ENCODE peak calls at places on chromosomes 16 and 17, in five cellular contexts. One of them, this sample, is unnamed.
A peak's percentile ranks its signal among the peaks of the same experiment; 100 is the strongest.

GRCh38 chr17:77837917-77838316 is 120.6 kb upstream of the TNRC6C start:
- DNase-seq in uterus: no peak
- DNase-seq in aorta: peak; percentile 39
- DNase-seq in IMR-90: no peak
- DNase-seq in psoas muscle: no peak
- DNase-seq in this sample: no peak

GRCh38 chr16:86018487-86018886 is 119.5 kb downstream of the IRF8 start:
- DNase-seq in IMR-90: peak; percentile 45
- DNase-seq in aorta: peak; percentile 65
- DNase-seq in psoas muscle: no peak
- DNase-seq in uterus: no peak
- DNase-seq in this sample: peak; percentile 46

GRCh38 chr17:71438631-71439146 is 682.1 kb upstream of the SOX9 start:
- DNase-seq in uterus: no peak
- DNase-seq in psoas muscle: no peak
- DNase-seq in aorta: no peak
- DNase-seq in IMR-90: peak; percentile 98
- DNase-seq in this sample: peak; percentile 47

GRCh38 chr17:62968445-62968923 is 2.4 kb downstream of the TANC2 start:
- DNase-seq in uterus: peak; percentile 40
- DNase-seq in aorta: no peak
- DNase-seq in psoas muscle: no peak
- DNase-seq in IMR-90: peak; percentile 94
- DNase-seq in this sample: no peak

GRCh38 chr17:47703191-47703591 is 9.2 kb downstream of the TBKBP1 start:
- DNase-seq in aorta: peak; percentile 71
- DNase-seq in IMR-90: no peak
- DNase-seq in uterus: no peak
- DNase-seq in psoas muscle: no peak
- DNase-seq in this sample: no peak

GRCh38 chr16:9874233-9874632 is 308.0 kb downstream of the GRIN2A start:
- DNase-seq in aorta: no peak
- DNase-seq in IMR-90: no peak
- DNase-seq in uterus: no peak
- DNase-seq in psoas muscle: no peak
- DNase-seq in this sample: no peak

GRCh38 chr17:77737442-77738265 is 220.8 kb upstream of the TNRC6C start:
- DNase-seq in IMR-90: no peak
- DNase-seq in psoas muscle: no peak
- DNase-seq in aorta: no peak
- DNase-seq in uterus: no peak
- DNase-seq in this sample: peak; percentile 60

GRCh38 chr17:50057521-50057991 is 1.6 kb downstream of the ITGA3 start:
- DNase-seq in IMR-90: no peak
- DNase-seq in uterus: peak; percentile 44
- DNase-seq in psoas muscle: no peak
- DNase-seq in aorta: no peak
- DNase-seq in this sample: no peak

GRCh38 chr17:596763-597644 is 117.6 kb downstream of the VPS53 start:
- DNase-seq in psoas muscle: no peak
- DNase-seq in uterus: no peak
- DNase-seq in IMR-90: peak; percentile 90
- DNase-seq in aorta: no peak
- DNase-seq in this sample: no peak

GRCh38 chr17:17605747-17606083 is 14.2 kb upstream of the PEMT start:
- DNase-seq in uterus: no peak
- DNase-seq in IMR-90: peak; percentile 58
- DNase-seq in aorta: no peak
- DNase-seq in psoas muscle: no peak
- DNase-seq in this sample: no peak

GRCh38 chr16:24253192-24253591 is 2.9 kb upstream of the CACNG3 start:
- DNase-seq in uterus: no peak
- DNase-seq in psoas muscle: no peak
- DNase-seq in IMR-90: peak; percentile 38
- DNase-seq in aorta: no peak
- DNase-seq in this sample: peak; percentile 23

GRCh38 chr17:48642059-48642842 is 16.1 kb upstream of the HOXB9 start:
- DNase-seq in aorta: peak; percentile 79
- DNase-seq in IMR-90: no peak
- DNase-seq in uterus: no peak
- DNase-seq in psoas muscle: no peak
- DNase-seq in this sample: no peak

GRCh38 chr17:79023886-79024771 is at the start of gene C1QTNF1:
- DNase-seq in IMR-90: peak; percentile 38
- DNase-seq in aorta: peak; percentile 89
- DNase-seq in psoas muscle: peak; percentile 77
- DNase-seq in uterus: no peak
- DNase-seq in this sample: peak; percentile 89

GRCh38 chr16:1379863-1380174 is 28.1 kb downstream of the GNPTG start:
- DNase-seq in aorta: no peak
- DNase-seq in IMR-90: no peak
- DNase-seq in uterus: no peak
- DNase-seq in psoas muscle: no peak
- DNase-seq in this sample: no peak

GRCh38 chr17:14903810-14904209 is 361.3 kb downstream of the PMP22 start:
- DNase-seq in psoas muscle: no peak
- DNase-seq in IMR-90: peak; percentile 54
- DNase-seq in aorta: no peak
- DNase-seq in uterus: no peak
- DNase-seq in this sample: no peak

GRCh38 chr17:68383443-68384321 is 73.6 kb downstream of the WIPI1 start:
- DNase-seq in aorta: no peak
- DNase-seq in uterus: peak; percentile 74
- DNase-seq in IMR-90: peak; percentile 94
- DNase-seq in psoas muscle: no peak
- DNase-seq in this sample: peak; percentile 46

GRCh38 chr17:71809537-71809936 is 311.3 kb upstream of the SOX9 start:
- DNase-seq in aorta: no peak
- DNase-seq in psoas muscle: no peak
- DNase-seq in uterus: no peak
- DNase-seq in IMR-90: no peak
- DNase-seq in this sample: no peak

GRCh38 chr16:66472961-66473610 is 46.0 kb downstream of the BEAN1 start:
- DNase-seq in psoas muscle: no peak
- DNase-seq in aorta: peak; percentile 41
- DNase-seq in IMR-90: no peak
- DNase-seq in uterus: no peak
- DNase-seq in this sample: no peak

GRCh38 chr17:8176197-8176940 is at the start of gene TMEM107:
- DNase-seq in psoas muscle: peak; percentile 90
- DNase-seq in IMR-90: peak; percentile 72
- DNase-seq in aorta: peak; percentile 96
- DNase-seq in uterus: peak; percentile 84
- DNase-seq in this sample: peak; percentile 95

GRCh38 chr16:50265260-50265659 is 1.1 kb upstream of the ADCY7 start:
- DNase-seq in aorta: peak; percentile 69
- DNase-seq in uterus: no peak
- DNase-seq in IMR-90: peak; percentile 12
- DNase-seq in psoas muscle: peak; percentile 48
- DNase-seq in this sample: no peak

GRCh38 chr16:28494141-28494851 is at the start of gene APOBR:
- DNase-seq in psoas muscle: no peak
- DNase-seq in uterus: no peak
- DNase-seq in IMR-90: no peak
- DNase-seq in aorta: no peak
- DNase-seq in this sample: peak; percentile 83

GRCh38 chr16:2022723-2023097 is 3.1 kb downstream of the NPW start:
- DNase-seq in IMR-90: peak; percentile 26
- DNase-seq in aorta: no peak
- DNase-seq in uterus: no peak
- DNase-seq in psoas muscle: no peak
- DNase-seq in this sample: no peak

GRCh38 chr17:66585472-66585871 is 249.4 kb upstream of the CACNG5 start:
- DNase-seq in psoas muscle: no peak
- DNase-seq in aorta: no peak
- DNase-seq in IMR-90: no peak
- DNase-seq in uterus: no peak
- DNase-seq in this sample: no peak

GRCh38 chr17:17886747-17887146 is 50.0 kb upstream of the SREBF1 start:
- DNase-seq in aorta: no peak
- DNase-seq in IMR-90: no peak
- DNase-seq in psoas muscle: peak; percentile 61
- DNase-seq in uterus: peak; percentile 41
- DNase-seq in this sample: no peak

GRCh38 chr16:3058173-3059030 is 7.0 kb upstream of the IL32 start:
- DNase-seq in uterus: peak; percentile 41
- DNase-seq in IMR-90: no peak
- DNase-seq in psoas muscle: no peak
- DNase-seq in aorta: no peak
- DNase-seq in this sample: peak; percentile 91

GRCh38 chr16:84503751-84504395 is 586 bp downstream of the MEAK7 start:
- DNase-seq in uterus: peak; percentile 41
- DNase-seq in IMR-90: peak; percentile 55
- DNase-seq in psoas muscle: peak; percentile 48
- DNase-seq in aorta: peak; percentile 34
- DNase-seq in this sample: no peak

GRCh38 chr17:13114601-13115024 is 96.8 kb upstream of the ELAC2 start:
- DNase-seq in psoas muscle: no peak
- DNase-seq in IMR-90: peak; percentile 28
- DNase-seq in uterus: no peak
- DNase-seq in aorta: peak; percentile 75
- DNase-seq in this sample: peak; percentile 28

GRCh38 chr17:42702446-42702845 is 20.1 kb downstream of the CNTNAP1 start:
- DNase-seq in IMR-90: no peak
- DNase-seq in psoas muscle: no peak
- DNase-seq in aorta: no peak
- DNase-seq in uterus: no peak
- DNase-seq in this sample: no peak
- H3K4me3 ChIP-seq in IMR-90: no peak overlapping the region
- H3K4me3 ChIP-seq in psoas muscle: no peak overlapping the region
- H3K4me3 ChIP-seq in aorta: no peak overlapping the region
- H3K4me3 ChIP-seq in uterus: no peak overlapping the region
- H3K4me3 ChIP-seq in this sample: no peak overlapping the region

DNA sequence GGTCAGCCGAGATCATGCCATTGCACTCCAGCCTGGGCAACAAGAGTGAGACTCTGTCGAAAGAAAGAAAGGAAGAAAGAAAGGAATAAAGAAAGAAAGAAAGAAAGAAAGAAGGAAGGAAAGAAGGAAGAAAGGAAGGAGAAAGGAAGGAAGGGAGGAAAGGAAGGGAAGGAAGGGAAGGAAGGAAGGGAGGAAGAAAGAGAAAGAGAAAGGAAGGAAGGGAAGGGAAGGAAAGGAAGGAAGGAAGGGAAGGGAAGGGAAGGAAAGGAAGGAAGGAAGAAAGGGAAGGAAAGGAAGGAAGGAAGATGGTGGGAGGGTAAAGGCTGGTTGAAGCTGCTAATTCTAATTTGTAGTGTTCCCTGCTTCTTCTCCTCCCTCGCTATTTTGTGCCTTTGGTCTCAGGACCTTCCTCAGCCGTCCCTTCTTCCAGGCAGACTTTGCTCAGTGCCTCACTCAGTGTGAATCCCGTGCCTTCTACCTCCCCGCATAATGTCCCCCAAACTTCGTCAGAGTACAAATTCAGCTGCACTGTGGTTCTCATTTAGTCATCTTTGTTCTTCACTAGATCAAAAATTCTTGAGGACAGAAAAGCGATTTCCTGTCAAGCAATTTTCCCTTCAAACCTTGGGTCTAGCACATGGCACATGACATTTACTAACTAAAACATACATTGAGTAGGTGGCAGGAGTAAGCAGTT is 31.1 kb upstream of the PAFAH1B1 start:
- DNase-seq in IMR-90: no peak
- DNase-seq in psoas muscle: no peak
- DNase-seq in aorta: no peak
- DNase-seq in uterus: no peak
- DNase-seq in this sample: no peak
- H3K27ac ChIP-seq in IMR-90: no peak overlapping the region
- H3K27ac ChIP-seq in psoas muscle: no peak overlapping the region
- H3K27ac ChIP-seq in aorta: no peak overlapping the region
- H3K27ac ChIP-seq in uterus: no peak overlapping the region
- H3K27ac ChIP-seq in this sample: no peak overlapping the region

DNA sequence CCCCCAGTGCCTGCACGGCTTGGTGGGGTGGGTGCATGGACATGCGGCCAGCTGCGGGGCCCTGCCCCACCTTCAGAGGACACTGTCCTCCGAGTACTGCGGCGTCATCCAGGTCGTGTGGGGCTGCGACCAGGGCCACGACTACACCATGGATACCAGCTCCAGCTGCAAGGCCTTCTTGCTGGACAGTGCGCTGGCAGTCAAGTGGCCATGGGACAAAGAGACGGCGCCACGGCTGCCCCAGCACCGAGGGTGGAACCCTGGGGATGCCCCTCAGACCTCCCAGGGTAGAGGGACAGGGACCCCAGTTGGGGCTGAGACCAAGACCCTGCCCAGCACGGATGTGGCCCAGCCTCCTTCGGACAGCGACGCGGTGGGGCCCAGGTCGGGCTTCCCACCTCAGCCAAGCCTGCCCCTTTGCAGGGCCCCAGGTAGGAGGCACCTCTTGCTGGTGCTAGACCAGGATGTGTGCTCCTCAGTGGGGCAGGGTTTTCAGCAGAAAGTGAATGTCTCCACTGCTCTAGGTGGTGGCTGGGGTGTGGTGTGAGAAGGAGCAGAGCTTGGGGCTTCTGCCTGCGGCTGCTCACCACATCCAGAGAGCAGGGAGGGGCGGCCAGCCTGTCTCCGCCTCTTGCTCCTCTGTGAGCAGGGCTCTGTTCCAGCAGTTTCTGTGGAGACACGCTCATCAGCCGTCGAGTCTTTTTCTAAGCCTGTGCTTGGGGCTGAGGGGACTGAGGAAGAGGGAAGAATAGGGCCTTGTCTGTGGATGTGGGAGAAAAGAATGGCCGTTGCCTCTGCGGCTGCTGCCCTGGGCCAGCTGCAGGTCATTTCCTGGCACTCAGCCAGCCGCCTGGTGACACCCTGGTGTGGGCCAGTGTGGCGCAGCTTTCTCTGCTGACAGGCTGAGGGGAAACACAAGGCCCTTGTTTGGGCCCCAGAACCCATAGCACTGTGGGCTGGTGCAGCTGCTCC is 2.2 kb downstream of the ZNF276 start:
- DNase-seq in aorta: no peak
- DNase-seq in uterus: no peak
- DNase-seq in psoas muscle: peak; percentile 73
- DNase-seq in IMR-90: peak; percentile 14
- DNase-seq in this sample: peak; percentile 79
- H3K4me1 ChIP-seq in aorta: no peaks in the 10 kb centered on the region
- H3K4me1 ChIP-seq in uterus: peaks cover 6% of the 10 kb centered on the region
- H3K4me1 ChIP-seq in psoas muscle: peaks cover 31% of the 10 kb centered on the region
- H3K4me1 ChIP-seq in IMR-90: peaks cover 17% of the 10 kb centered on the region
- H3K4me1 ChIP-seq in this sample: peaks cover 44% of the 10 kb centered on the region

GRCh38 chr17:76536511-76537287 is 810 bp downstream of the CYGB start:
- DNase-seq in uterus: no peak
- DNase-seq in IMR-90: no peak
- DNase-seq in psoas muscle: no peak
- DNase-seq in aorta: no peak
- DNase-seq in this sample: no peak

GRCh38 chr17:76537578-76538280 is at the start of gene CYGB:
- DNase-seq in aorta: peak; percentile 81
- DNase-seq in uterus: no peak
- DNase-seq in psoas muscle: peak; percentile 74
- DNase-seq in IMR-90: no peak
- DNase-seq in this sample: no peak

GRCh38 chr17:76535788-76536510 is 1.6 kb downstream of the CYGB start:
- DNase-seq in IMR-90: no peak
- DNase-seq in aorta: peak; percentile 46
- DNase-seq in psoas muscle: no peak
- DNase-seq in uterus: no peak
- DNase-seq in this sample: no peak

GRCh38 chr17:76537288-76537577 is 276 bp downstream of the CYGB start:
- DNase-seq in psoas muscle: peak; percentile 79
- DNase-seq in aorta: no peak
- DNase-seq in uterus: peak; percentile 60
- DNase-seq in IMR-90: peak; percentile 39
- DNase-seq in this sample: no peak

GRCh38 chr17:76534831-76535732 is 2.4 kb downstream of the CYGB start:
- DNase-seq in psoas muscle: no peak
- DNase-seq in aorta: peak; percentile 68
- DNase-seq in uterus: no peak
- DNase-seq in IMR-90: no peak
- DNase-seq in this sample: no peak
- H3K4me3 ChIP-seq in psoas muscle: peak overlapping the region; percentile 65
- H3K4me3 ChIP-seq in aorta: no peak overlapping the region
- H3K4me3 ChIP-seq in uterus: no peak overlapping the region
- H3K4me3 ChIP-seq in IMR-90: no peak overlapping the region
- H3K4me3 ChIP-seq in this sample: no peak overlapping the region

This sample was measured in upper lobe of left lung.